ENCODE peak calls at places on chromosomes 4 and X, in ten cellular contexts. W, S, I, G, N, D, B, E, X and O are unnamed samples.

GRCh38 chrX:154980330-154981115 is 42.0 kb downstream of the F8 start:
- DNase-seq in W (peak; percentile 48), S (peak; percentile 77), I (peak; percentile 86), G (no peak), N (peak; percentile 91), D (peak; percentile 75), B (peak; percentile 83), E (peak; percentile 49), X (peak; percentile 22), O (peak; percentile 74)

GRCh38 chr4:163679189-163679588 is 184.7 kb downstream of the TMA16 start:
- DNase-seq in W (no peak), S (no peak), I (no peak), G (no peak), N (peak; percentile 45), D (no peak), B (no peak), E (peak; percentile 48), X (no peak), O (no peak)

GRCh38 chr4:129453524-129453923 is 357.6 kb downstream of the C4orf33 start:
- DNase-seq in W (no peak), S (no peak), I (no peak), G (no peak), N (no peak), D (no peak), B (no peak), E (no peak), X (no peak), O (no peak)

GRCh38 chr4:48752726-48753125 is 27.4 kb downstream of the FRYL start:
- DNase-seq in W (no peak), S (no peak), I (no peak), G (no peak), N (no peak), D (no peak), B (no peak), E (peak; percentile 6), X (no peak), O (peak; percentile 28)

GRCh38 chr4:33882246-33882990 is 2361.9 kb downstream of the ARAP2 start:
- DNase-seq in W (no peak), S (no peak), I (no peak), G (no peak), N (no peak), D (no peak), B (no peak), E (no peak), X (no peak), O (no peak)

GRCh38 chrX:80812176-80812575 is 2.5 kb upstream of the BRWD3 start:
- DNase-seq in W (peak; percentile 11), S (peak; percentile 37), I (peak; percentile 5), G (no peak), N (peak; percentile 54), D (no peak), B (no peak), E (peak; percentile 19), X (no peak), O (peak; percentile 44)

GRCh38 chrX:3295731-3296130 is 50.7 kb downstream of the MXRA5 start:
- DNase-seq in W (peak; percentile 17), S (no peak), I (no peak), G (no peak), N (no peak), D (peak; percentile 54), B (no peak), E (no peak), X (peak; percentile 11), O (no peak)

GRCh38 chrX:19772306-19772705 is 115.1 kb downstream of the SH3KBP1 start:
- DNase-seq in W (no peak), S (no peak), I (peak; percentile 54), G (no peak), N (no peak), D (no peak), B (no peak), E (peak; percentile 38), X (no peak), O (no peak)

GRCh38 chr4:123345132-123345923 is 51.3 kb upstream of the SPRY1 start:
- DNase-seq in W (no peak), S (no peak), I (no peak), G (no peak), N (no peak), D (no peak), B (no peak), E (no peak), X (no peak), O (no peak)

GRCh38 chr4:123343400-123344060 is 53.1 kb upstream of the SPRY1 start:
- DNase-seq in W (no peak), S (no peak), I (no peak), G (no peak), N (no peak), D (no peak), B (no peak), E (no peak), X (no peak), O (peak; percentile 34)

GRCh38 chr4:123346944-123347343 is 49.7 kb upstream of the SPRY1 start:
- DNase-seq in W (no peak), S (no peak), I (no peak), G (no peak), N (no peak), D (no peak), B (no peak), E (no peak), X (no peak), O (no peak)

GRCh38 chr4:123346330-123346940 is 50.2 kb upstream of the SPRY1 start:
- DNase-seq in W (no peak), S (no peak), I (no peak), G (no peak), N (no peak), D (no peak), B (no peak), E (no peak), X (no peak), O (no peak)

GRCh38 chr4:123345924-123346300 is 50.7 kb upstream of the SPRY1 start:
- DNase-seq in W (no peak), S (no peak), I (no peak), G (no peak), N (no peak), D (no peak), B (no peak), E (no peak), X (no peak), O (no peak)
- H3K4me1 ChIP-seq in W (no peaks in the 10 kb centered on the region), S (no peaks in the 10 kb centered on the region), I (peaks cover 5% of the 10 kb centered on the region), G (peaks cover 7% of the 10 kb centered on the region), N (no peaks in the 10 kb centered on the region), D (no peaks in the 10 kb centered on the region), B (no peaks in the 10 kb centered on the region), E (no peaks in the 10 kb centered on the region), X (no peaks in the 10 kb centered on the region), O (peaks cover 5% of the 10 kb centered on the region)

DNA sequence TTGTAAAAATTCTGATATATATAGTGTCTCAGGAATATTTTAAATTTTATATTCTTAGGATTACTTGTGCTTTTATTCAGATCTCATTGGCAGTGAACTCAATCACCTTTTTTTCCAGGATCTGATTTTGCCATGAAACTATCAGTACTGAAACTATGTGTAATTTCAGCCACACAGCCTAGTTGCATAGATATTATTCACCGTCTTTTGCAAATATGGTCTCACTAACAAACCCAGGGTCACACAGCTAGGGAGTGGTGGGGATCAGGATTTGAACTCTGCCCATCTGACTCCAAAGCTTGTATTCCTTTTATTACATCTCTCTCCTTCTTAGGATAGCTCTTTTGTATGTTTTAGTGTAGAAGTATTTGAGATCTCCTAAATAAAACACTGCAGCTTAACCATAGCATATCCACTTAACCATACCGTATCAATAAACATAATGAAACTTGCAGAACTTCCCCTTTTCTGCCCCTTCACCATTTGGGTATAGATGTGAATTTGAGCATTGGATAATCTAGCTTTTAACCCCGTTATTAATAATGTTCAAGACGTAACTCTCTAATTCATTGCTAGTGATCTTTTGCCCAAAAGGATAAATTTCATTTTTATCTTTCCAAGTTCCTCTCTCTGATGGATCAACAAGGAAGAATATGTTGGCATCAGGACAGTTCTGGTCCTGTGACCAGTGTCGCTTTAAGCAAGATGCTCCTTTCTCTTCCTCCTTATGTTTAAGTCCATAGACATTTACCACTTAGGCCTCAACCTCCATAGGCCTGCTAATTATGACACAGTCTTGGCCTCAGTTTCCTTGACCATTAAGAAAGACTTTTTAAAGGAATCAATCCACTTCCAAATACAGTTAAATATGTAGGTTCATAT is 74.6 kb downstream of the RAPGEF2 start:
- DNase-seq in W (no peak), S (no peak), I (no peak), G (no peak), N (no peak), D (no peak), B (no peak), E (no peak), X (no peak), O (no peak)
- H3K4me1 ChIP-seq in W (peaks cover 16% of the 10 kb centered on the region), S (peaks cover 8% of the 10 kb centered on the region), I (peaks cover 49% of the 10 kb centered on the region), G (peaks cover 12% of the 10 kb centered on the region), N (peaks cover 17% of the 10 kb centered on the region), D (peaks cover 7% of the 10 kb centered on the region), B (peaks cover 7% of the 10 kb centered on the region), E (peaks cover 15% of the 10 kb centered on the region), X (peaks cover 6% of the 10 kb centered on the region), O (peaks cover 58% of the 10 kb centered on the region)

GRCh38 chrX:64976673-64977040 is 407 bp upstream of the ZC4H2 start:
- DNase-seq in W (no peak), S (no peak), I (no peak), G (no peak), N (no peak), D (no peak), B (no peak), E (no peak), X (no peak), O (no peak)

GRCh38 chrX:64975491-64975890 is 759 bp downstream of the ZC4H2 start:
- DNase-seq in W (peak; percentile 28), S (peak; percentile 13), I (peak; percentile 58), G (no peak), N (peak; percentile 55), D (peak; percentile 57), B (peak; percentile 76), E (no peak), X (no peak), O (peak; percentile 54)

GRCh38 chrX:64977051-64977450 is 801 bp upstream of the ZC4H2 start:
- DNase-seq in W (peak; percentile 18), S (no peak), I (no peak), G (no peak), N (no peak), D (no peak), B (no peak), E (no peak), X (no peak), O (no peak)

GRCh38 chrX:64977830-64978229 is 1.6 kb upstream of the ZC4H2 start:
- DNase-seq in W (peak; percentile 78), S (no peak), I (no peak), G (peak; percentile 28), N (no peak), D (no peak), B (no peak), E (peak; percentile 28), X (no peak), O (no peak)

DNA sequence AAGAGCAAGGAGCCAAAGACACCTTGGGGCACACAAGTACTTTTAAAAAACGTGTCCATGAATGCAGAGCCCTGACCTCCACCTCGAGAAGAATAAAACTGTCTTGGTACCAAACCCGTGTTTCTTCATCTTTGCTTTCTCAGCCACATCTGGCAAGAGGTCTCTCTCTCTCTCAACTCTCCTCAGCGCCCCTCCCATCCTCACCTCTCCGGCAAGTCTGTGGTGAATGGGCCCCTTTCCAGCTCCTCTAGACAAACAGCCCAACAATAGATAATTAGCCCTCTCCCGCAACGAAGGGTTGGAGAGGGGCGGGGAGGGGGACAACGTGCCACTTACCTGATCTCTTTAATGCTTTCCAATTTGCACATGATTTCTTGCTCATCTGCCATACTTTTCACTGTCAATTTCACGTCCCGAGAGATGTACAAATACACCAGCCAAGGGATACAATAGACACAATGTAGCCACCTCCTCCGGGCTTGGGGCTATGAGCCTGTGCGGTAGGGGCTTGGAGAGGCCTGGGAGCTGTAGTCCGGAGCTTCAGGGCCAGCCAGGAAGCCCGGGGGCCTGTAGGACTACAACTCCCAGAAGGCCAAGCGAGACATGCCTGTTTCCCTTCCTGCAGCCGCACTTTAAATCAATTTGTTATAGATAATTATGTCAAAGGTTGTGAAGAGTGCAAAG is at the start of gene ZC4H2:
- DNase-seq in W (peak; percentile 69), S (peak; percentile 72), I (peak; percentile 83), G (peak; percentile 19), N (peak; percentile 90), D (peak; percentile 56), B (peak; percentile 87), E (peak; percentile 76), X (peak; percentile 45), O (peak; percentile 83)
- H3K4me1 ChIP-seq in W (peaks cover 5% of the 10 kb centered on the region), S (peaks cover 15% of the 10 kb centered on the region), I (peaks cover 6% of the 10 kb centered on the region), G (peaks cover 9% of the 10 kb centered on the region), N (no peaks in the 10 kb centered on the region), D (no peaks in the 10 kb centered on the region), B (no peaks in the 10 kb centered on the region), E (no peaks in the 10 kb centered on the region), X (no peaks in the 10 kb centered on the region), O (no peaks in the 10 kb centered on the region)

GRCh38 chr4:77344001-77344400 is 187.0 kb downstream of the CCNG2 start:
- DNase-seq in W (peak; percentile 87), S (no peak), I (no peak), G (no peak), N (no peak), D (no peak), B (no peak), E (no peak), X (no peak), O (no peak)

GRCh38 chr4:77336411-77337142 is 179.6 kb downstream of the CCNG2 start:
- DNase-seq in W (peak; percentile 73), S (no peak), I (no peak), G (peak; percentile 63), N (no peak), D (no peak), B (no peak), E (no peak), X (no peak), O (no peak)

GRCh38 chr4:77347341-77347740 is 190.3 kb downstream of the CCNG2 start:
- DNase-seq in W (no peak), S (no peak), I (no peak), G (no peak), N (peak; percentile 48), D (no peak), B (no peak), E (no peak), X (no peak), O (no peak)

GRCh38 chr4:77344784-77345183 is 187.8 kb downstream of the CCNG2 start:
- DNase-seq in W (no peak), S (no peak), I (no peak), G (no peak), N (no peak), D (no peak), B (no peak), E (no peak), X (no peak), O (no peak)

DNA sequence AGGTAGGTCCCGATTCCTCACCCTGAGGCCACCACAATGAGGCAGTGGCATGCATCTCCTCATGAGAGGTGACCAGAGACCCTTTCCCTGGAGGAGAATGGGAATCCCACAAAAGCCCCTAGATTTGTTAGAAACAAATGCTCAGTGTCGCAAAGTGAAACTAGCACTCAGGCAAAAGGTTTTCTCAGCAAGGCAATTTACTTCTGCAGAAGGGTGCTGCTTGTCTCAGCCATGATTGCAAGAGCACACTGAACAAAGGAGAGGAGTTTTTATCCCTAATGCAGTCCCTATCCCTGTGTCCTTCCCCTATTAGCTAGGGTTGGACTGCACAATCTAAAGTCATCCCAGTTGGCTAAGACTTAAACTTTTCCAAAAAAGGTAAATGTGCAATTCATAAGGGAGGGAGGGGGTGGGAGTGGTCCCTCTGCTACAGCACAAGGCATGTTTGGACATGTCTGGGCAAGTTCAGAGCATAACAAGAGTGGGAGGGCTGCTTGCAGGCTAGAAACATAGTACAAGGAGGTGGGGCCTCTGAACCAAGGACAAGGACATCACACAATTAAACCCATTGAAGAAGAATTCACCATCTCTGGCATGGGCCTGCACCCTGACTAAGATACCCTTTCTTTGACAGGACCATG is 185.3 kb downstream of the CCNG2 start:
- DNase-seq in W (no peak), S (no peak), I (no peak), G (no peak), N (no peak), D (no peak), B (no peak), E (no peak), X (no peak), O (no peak)
- H3K4me1 ChIP-seq in W (peaks cover 24% of the 10 kb centered on the region), S (no peaks in the 10 kb centered on the region), I (no peaks in the 10 kb centered on the region), G (peaks cover 18% of the 10 kb centered on the region), N (no peaks in the 10 kb centered on the region), D (no peaks in the 10 kb centered on the region), B (no peaks in the 10 kb centered on the region), E (no peaks in the 10 kb centered on the region), X (no peaks in the 10 kb centered on the region), O (no peaks in the 10 kb centered on the region)